ENCODE peak calls at places on chromosomes 5 and 9, in eight cellular contexts. One of them, this sample, is unnamed.

GRCh38 chr9:29233193-29233592 is 1659.9 kb upstream of the C9orf72 start:
- DNase-seq in fibroblast of the aortic adventitia: no peak
- DNase-seq in spleen: no peak
- DNase-seq in MCF 10A: no peak
- DNase-seq in HepG2: no peak
- DNase-seq in B cell: no peak
- DNase-seq in WTC11: no peak
- DNase-seq in SK-N-SH: no peak
- DNase-seq in this sample: no peak

GRCh38 chr5:134784241-134784920 is 25.8 kb downstream of the DDX46 start:
- DNase-seq in fibroblast of the aortic adventitia: no peak
- DNase-seq in spleen: no peak
- DNase-seq in MCF 10A: peak
- DNase-seq in HepG2: no peak
- DNase-seq in B cell: no peak
- DNase-seq in WTC11: no peak
- DNase-seq in SK-N-SH: no peak
- DNase-seq in this sample: no peak

GRCh38 chr9:3173374-3173773 is 329.5 kb upstream of the PUM3 start:
- DNase-seq in fibroblast of the aortic adventitia: no peak
- DNase-seq in spleen: no peak
- DNase-seq in MCF 10A: no peak
- DNase-seq in HepG2: no peak
- DNase-seq in B cell: no peak
- DNase-seq in WTC11: no peak
- DNase-seq in SK-N-SH: no peak
- DNase-seq in this sample: no peak

GRCh38 chr5:139758510-139759036 is 37.0 kb upstream of the PSD2 start:
- DNase-seq in fibroblast of the aortic adventitia: no peak
- DNase-seq in spleen: no peak
- DNase-seq in MCF 10A: no peak
- DNase-seq in HepG2: no peak
- DNase-seq in B cell: no peak
- DNase-seq in WTC11: no peak
- DNase-seq in SK-N-SH: peak
- DNase-seq in this sample: no peak

GRCh38 chr5:41275813-41276512 is 62.6 kb upstream of the C6 start:
- DNase-seq in fibroblast of the aortic adventitia: no peak
- DNase-seq in spleen: no peak
- DNase-seq in MCF 10A: no peak
- DNase-seq in HepG2: no peak
- DNase-seq in B cell: no peak
- DNase-seq in WTC11: no peak
- DNase-seq in SK-N-SH: no peak
- DNase-seq in this sample: no peak

GRCh38 chr5:77316871-77317661 is 106.6 kb downstream of the PDE8B start:
- DNase-seq in fibroblast of the aortic adventitia: no peak
- DNase-seq in spleen: no peak
- DNase-seq in MCF 10A: peak
- DNase-seq in HepG2: no peak
- DNase-seq in B cell: no peak
- DNase-seq in WTC11: no peak
- DNase-seq in SK-N-SH: no peak
- DNase-seq in this sample: no peak

GRCh38 chr9:12463641-12464040 is 229.5 kb upstream of the TYRP1 start:
- DNase-seq in fibroblast of the aortic adventitia: no peak
- DNase-seq in spleen: no peak
- DNase-seq in MCF 10A: no peak
- DNase-seq in HepG2: no peak
- DNase-seq in B cell: no peak
- DNase-seq in WTC11: no peak
- DNase-seq in SK-N-SH: no peak
- DNase-seq in this sample: no peak

GRCh38 chr5:113050606-113051391 is 74.2 kb downstream of the DCP2 start:
- DNase-seq in fibroblast of the aortic adventitia: peak
- DNase-seq in spleen: no peak
- DNase-seq in MCF 10A: peak
- DNase-seq in HepG2: no peak
- DNase-seq in B cell: no peak
- DNase-seq in WTC11: no peak
- DNase-seq in SK-N-SH: no peak
- DNase-seq in this sample: no peak

GRCh38 chr5:141915881-141916336 is 7.8 kb upstream of the DELE1 start:
- DNase-seq in fibroblast of the aortic adventitia: no peak
- DNase-seq in spleen: no peak
- DNase-seq in MCF 10A: peak
- DNase-seq in HepG2: no peak
- DNase-seq in B cell: no peak
- DNase-seq in WTC11: peak
- DNase-seq in SK-N-SH: no peak
- DNase-seq in this sample: no peak

GRCh38 chr9:111559000-111559610 is 34.1 kb downstream of the ZNF483 start:
- DNase-seq in fibroblast of the aortic adventitia: peak
- DNase-seq in spleen: no peak
- DNase-seq in MCF 10A: peak
- DNase-seq in HepG2: no peak
- DNase-seq in B cell: no peak
- DNase-seq in WTC11: no peak
- DNase-seq in SK-N-SH: no peak
- DNase-seq in this sample: no peak

GRCh38 chr5:90613918-90614504 is 55.4 kb downstream of the ADGRV1 start:
- DNase-seq in fibroblast of the aortic adventitia: no peak
- DNase-seq in spleen: no peak
- DNase-seq in MCF 10A: no peak
- DNase-seq in HepG2: no peak
- DNase-seq in B cell: no peak
- DNase-seq in WTC11: no peak
- DNase-seq in SK-N-SH: no peak
- DNase-seq in this sample: no peak

GRCh38 chr9:93136011-93136440 is 2.0 kb upstream of the NINJ1 start:
- DNase-seq in fibroblast of the aortic adventitia: no peak
- DNase-seq in spleen: peak
- DNase-seq in MCF 10A: peak
- DNase-seq in HepG2: no peak
- DNase-seq in B cell: no peak
- DNase-seq in WTC11: no peak
- DNase-seq in SK-N-SH: no peak
- DNase-seq in this sample: no peak

GRCh38 chr5:132458226-132458560 is 32.4 kb downstream of the IRF1 start:
- DNase-seq in fibroblast of the aortic adventitia: no peak
- DNase-seq in spleen: no peak
- DNase-seq in MCF 10A: peak
- DNase-seq in HepG2: no peak
- DNase-seq in B cell: no peak
- DNase-seq in WTC11: no peak
- DNase-seq in SK-N-SH: no peak
- DNase-seq in this sample: no peak

GRCh38 chr5:93246093-93246855 is 334.7 kb downstream of the NR2F1-AS1 start:
- DNase-seq in fibroblast of the aortic adventitia: peak
- DNase-seq in spleen: no peak
- DNase-seq in MCF 10A: no peak
- DNase-seq in HepG2: peak
- DNase-seq in B cell: no peak
- DNase-seq in WTC11: peak
- DNase-seq in SK-N-SH: no peak
- DNase-seq in this sample: no peak

GRCh38 chr5:128494516-128494915 is 43.5 kb downstream of the FBN2 start:
- DNase-seq in fibroblast of the aortic adventitia: no peak
- DNase-seq in spleen: no peak
- DNase-seq in MCF 10A: peak
- DNase-seq in HepG2: no peak
- DNase-seq in B cell: no peak
- DNase-seq in WTC11: peak
- DNase-seq in SK-N-SH: peak
- DNase-seq in this sample: peak

GRCh38 chr5:81207009-81207408 is 26.1 kb upstream of the CKMT2 start:
- DNase-seq in fibroblast of the aortic adventitia: peak
- DNase-seq in spleen: no peak
- DNase-seq in MCF 10A: peak
- DNase-seq in HepG2: no peak
- DNase-seq in B cell: no peak
- DNase-seq in WTC11: peak
- DNase-seq in SK-N-SH: no peak
- DNase-seq in this sample: no peak

GRCh38 chr5:81202652-81203051 is 30.5 kb upstream of the CKMT2 start:
- DNase-seq in fibroblast of the aortic adventitia: peak
- DNase-seq in spleen: no peak
- DNase-seq in MCF 10A: no peak
- DNase-seq in HepG2: no peak
- DNase-seq in B cell: no peak
- DNase-seq in WTC11: no peak
- DNase-seq in SK-N-SH: no peak
- DNase-seq in this sample: no peak

GRCh38 chr5:81203729-81204128 is 29.4 kb upstream of the CKMT2 start:
- DNase-seq in fibroblast of the aortic adventitia: no peak
- DNase-seq in spleen: no peak
- DNase-seq in MCF 10A: no peak
- DNase-seq in HepG2: no peak
- DNase-seq in B cell: no peak
- DNase-seq in WTC11: no peak
- DNase-seq in SK-N-SH: no peak
- DNase-seq in this sample: no peak

GRCh38 chr5:81204205-81204604 is 28.9 kb upstream of the CKMT2 start:
- DNase-seq in fibroblast of the aortic adventitia: no peak
- DNase-seq in spleen: no peak
- DNase-seq in MCF 10A: no peak
- DNase-seq in HepG2: no peak
- DNase-seq in B cell: no peak
- DNase-seq in WTC11: no peak
- DNase-seq in SK-N-SH: no peak
- DNase-seq in this sample: no peak

DNA sequence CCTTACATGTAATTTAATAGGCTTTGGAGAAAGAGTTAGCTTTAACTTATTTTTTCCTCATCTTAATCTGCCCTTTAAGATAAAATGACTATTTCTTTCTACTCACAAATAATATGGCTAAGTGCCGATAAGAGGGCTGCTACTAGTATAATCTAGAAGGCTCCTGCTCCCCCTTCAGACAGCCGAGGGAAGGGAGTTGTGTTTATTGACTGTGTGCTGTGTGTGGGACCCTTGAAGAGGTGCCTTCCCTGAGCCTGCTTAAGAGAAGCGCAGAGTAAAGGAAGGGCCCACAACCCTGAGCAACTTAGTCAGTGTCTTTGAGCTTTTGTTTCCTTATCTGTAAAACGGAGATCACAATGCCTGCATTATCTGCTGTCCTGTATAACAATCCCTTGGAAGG is 28.1 kb upstream of the CKMT2 start:
- DNase-seq in fibroblast of the aortic adventitia: no peak
- DNase-seq in spleen: no peak
- DNase-seq in MCF 10A: no peak
- DNase-seq in HepG2: no peak
- DNase-seq in B cell: no peak
- DNase-seq in WTC11: no peak
- DNase-seq in SK-N-SH: no peak
- DNase-seq in this sample: no peak
- TF ChIP-seq CTCF in fibroblast of the aortic adventitia: no peak
- TF ChIP-seq CTCF in spleen: no peak
- TF ChIP-seq CTCF in MCF 10A: no peak
- TF ChIP-seq CTCF in HepG2: no peak
- TF ChIP-seq CTCF in B cell: no peak
- TF ChIP-seq CTCF in WTC11: no peak
- TF ChIP-seq CTCF in SK-N-SH: no peak
- TF ChIP-seq CTCF in this sample: no peak

GRCh38 chr5:131110256-131110594 is 54.8 kb downstream of the HINT1 start:
- DNase-seq in fibroblast of the aortic adventitia: no peak
- DNase-seq in spleen: no peak
- DNase-seq in MCF 10A: no peak
- DNase-seq in HepG2: no peak
- DNase-seq in B cell: no peak
- DNase-seq in WTC11: no peak
- DNase-seq in SK-N-SH: no peak
- DNase-seq in this sample: no peak
- TF ChIP-seq CTCF in fibroblast of the aortic adventitia: no peak
- TF ChIP-seq CTCF in spleen: no peak
- TF ChIP-seq CTCF in MCF 10A: no peak
- TF ChIP-seq CTCF in HepG2: no peak
- TF ChIP-seq CTCF in B cell: peak
- TF ChIP-seq CTCF in WTC11: no peak
- TF ChIP-seq CTCF in SK-N-SH: no peak
- TF ChIP-seq CTCF in this sample: no peak

DNA sequence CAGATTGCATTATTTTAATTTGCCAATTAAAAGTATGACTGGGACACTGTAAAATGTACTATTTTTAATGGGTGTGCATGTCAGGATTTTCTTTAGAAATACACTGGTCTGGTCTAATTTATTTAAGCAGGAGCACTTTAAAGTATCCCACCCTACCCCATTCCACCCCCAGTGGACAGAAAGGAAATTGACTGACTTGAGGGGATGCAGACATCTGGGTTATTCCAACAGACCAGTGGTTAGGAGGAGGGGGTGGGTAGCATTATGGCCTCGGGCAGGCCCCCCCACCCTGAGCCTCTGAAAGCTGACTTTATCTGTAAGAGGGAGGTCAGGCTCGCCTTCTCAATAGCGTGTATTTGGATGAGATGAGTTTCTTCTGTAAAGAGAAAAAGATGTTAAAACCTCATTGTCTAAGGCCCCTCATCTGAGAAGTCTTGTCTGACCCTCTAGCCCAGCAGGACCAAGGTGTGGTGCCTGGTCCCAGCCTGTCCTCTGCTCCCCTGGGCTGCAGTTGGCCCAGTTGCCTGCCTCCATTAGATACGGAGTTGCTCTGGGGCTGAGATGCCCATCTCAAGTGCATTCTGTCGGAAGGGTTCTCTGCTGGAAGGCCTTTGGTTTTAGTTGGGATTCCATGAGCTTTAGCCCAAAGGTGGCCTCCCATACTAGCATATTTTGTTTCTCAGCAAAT is 4.4 kb downstream of the HNRNPAB start:
- DNase-seq in fibroblast of the aortic adventitia: no peak
- DNase-seq in spleen: peak
- DNase-seq in MCF 10A: no peak
- DNase-seq in HepG2: no peak
- DNase-seq in B cell: no peak
- DNase-seq in WTC11: peak
- DNase-seq in SK-N-SH: peak
- DNase-seq in this sample: no peak
- TF ChIP-seq CTCF in fibroblast of the aortic adventitia: peak
- TF ChIP-seq CTCF in spleen: no peak
- TF ChIP-seq CTCF in MCF 10A: no peak
- TF ChIP-seq CTCF in HepG2: no peak
- TF ChIP-seq CTCF in B cell: no peak
- TF ChIP-seq CTCF in WTC11: no peak
- TF ChIP-seq CTCF in SK-N-SH: peak
- TF ChIP-seq CTCF in this sample: peak

GRCh38 chr9:87107072-87107471 is 159.8 kb upstream of the GAS1 start:
- DNase-seq in fibroblast of the aortic adventitia: no peak
- DNase-seq in spleen: no peak
- DNase-seq in MCF 10A: peak
- DNase-seq in HepG2: no peak
- DNase-seq in B cell: no peak
- DNase-seq in WTC11: peak
- DNase-seq in SK-N-SH: no peak
- DNase-seq in this sample: no peak
- TF ChIP-seq CTCF in fibroblast of the aortic adventitia: no peak
- TF ChIP-seq CTCF in spleen: no peak
- TF ChIP-seq CTCF in MCF 10A: no peak
- TF ChIP-seq CTCF in HepG2: no peak
- TF ChIP-seq CTCF in B cell: no peak
- TF ChIP-seq CTCF in WTC11: no peak
- TF ChIP-seq CTCF in SK-N-SH: peak
- TF ChIP-seq CTCF in this sample: peak

This sample was measured in WERI-Rb-1.